ENCODE peak calls at places on chromosomes 6 and 20, in six cellular contexts. One of them, this sample, is unnamed.

GRCh38 chr6:30646450-30647038 is 389 bp upstream of the C6orf136 start:
- DNase-seq in upper lobe of right lung: no peak
- DNase-seq in adrenal gland: peak; percentile 18
- DNase-seq in A549: no peak
- DNase-seq in MM.1S: no peak
- DNase-seq in IMR-90: no peak
- DNase-seq in this sample: peak; percentile 88

GRCh38 chr6:34919651-34920050 is 30.6 kb downstream of the ANKS1A start:
- DNase-seq in upper lobe of right lung: no peak
- DNase-seq in IMR-90: peak; percentile 38
- DNase-seq in adrenal gland: no peak
- DNase-seq in A549: no peak
- DNase-seq in MM.1S: no peak
- DNase-seq in this sample: peak; percentile 58

GRCh38 chr6:111653961-111654360 is 48.3 kb upstream of the TRAF3IP2 start:
- DNase-seq in upper lobe of right lung: no peak
- DNase-seq in MM.1S: no peak
- DNase-seq in IMR-90: no peak
- DNase-seq in adrenal gland: no peak
- DNase-seq in A549: no peak
- DNase-seq in this sample: no peak

GRCh38 chr6:121932071-121933009 is 467.1 kb upstream of the HSF2 start:
- DNase-seq in A549: no peak
- DNase-seq in upper lobe of right lung: no peak
- DNase-seq in adrenal gland: peak; percentile 23
- DNase-seq in IMR-90: peak; percentile 95
- DNase-seq in MM.1S: no peak
- DNase-seq in this sample: peak; percentile 96

GRCh38 chr6:28606424-28607391 is 81.0 kb downstream of the GPX5 start:
- DNase-seq in IMR-90: peak; percentile 72
- DNase-seq in A549: peak; percentile 83
- DNase-seq in upper lobe of right lung: no peak
- DNase-seq in MM.1S: no peak
- DNase-seq in adrenal gland: no peak
- DNase-seq in this sample: peak; percentile 79

GRCh38 chr20:54475334-54476287 is at the start of gene DOK5:
- DNase-seq in A549: no peak
- DNase-seq in adrenal gland: no peak
- DNase-seq in IMR-90: peak; percentile 12
- DNase-seq in upper lobe of right lung: no peak
- DNase-seq in MM.1S: no peak
- DNase-seq in this sample: peak; percentile 18

GRCh38 chr6:21885532-21886089 is 292.1 kb downstream of the SOX4 start:
- DNase-seq in MM.1S: no peak
- DNase-seq in IMR-90: peak; percentile 85
- DNase-seq in upper lobe of right lung: no peak
- DNase-seq in A549: peak; percentile 15
- DNase-seq in adrenal gland: no peak
- DNase-seq in this sample: peak; percentile 88

GRCh38 chr6:122154912-122155516 is 244.4 kb upstream of the HSF2 start:
- DNase-seq in upper lobe of right lung: no peak
- DNase-seq in MM.1S: peak; percentile 9
- DNase-seq in IMR-90: no peak
- DNase-seq in adrenal gland: no peak
- DNase-seq in A549: no peak
- DNase-seq in this sample: peak; percentile 8

GRCh38 chr20:60297649-60298048 is 339.4 kb downstream of the CDH26 start:
- DNase-seq in A549: no peak
- DNase-seq in adrenal gland: no peak
- DNase-seq in upper lobe of right lung: no peak
- DNase-seq in MM.1S: no peak
- DNase-seq in IMR-90: no peak
- DNase-seq in this sample: no peak

GRCh38 chr6:3195695-3196497 is 31.6 kb downstream of the TUBB2B start:
- DNase-seq in A549: peak; percentile 31
- DNase-seq in MM.1S: no peak
- DNase-seq in adrenal gland: no peak
- DNase-seq in IMR-90: no peak
- DNase-seq in upper lobe of right lung: no peak
- DNase-seq in this sample: peak; percentile 44

GRCh38 chr20:59123011-59123676 is 40.5 kb upstream of the ZNF831 start:
- DNase-seq in IMR-90: no peak
- DNase-seq in A549: no peak
- DNase-seq in MM.1S: no peak
- DNase-seq in adrenal gland: no peak
- DNase-seq in upper lobe of right lung: no peak
- DNase-seq in this sample: no peak

GRCh38 chr6:156782691-156783320 is 5.6 kb downstream of the ARID1B start:
- DNase-seq in IMR-90: no peak
- DNase-seq in MM.1S: no peak
- DNase-seq in adrenal gland: no peak
- DNase-seq in A549: no peak
- DNase-seq in upper lobe of right lung: no peak
- DNase-seq in this sample: peak; percentile 30

GRCh38 chr6:84137989-84138575 is 89.4 kb downstream of the CEP162 start:
- DNase-seq in IMR-90: peak; percentile 15
- DNase-seq in adrenal gland: no peak
- DNase-seq in MM.1S: no peak
- DNase-seq in A549: no peak
- DNase-seq in upper lobe of right lung: no peak
- DNase-seq in this sample: no peak

GRCh38 chr20:47546184-47547033 is 44.7 kb downstream of the NCOA3 start:
- DNase-seq in MM.1S: no peak
- DNase-seq in IMR-90: peak; percentile 96
- DNase-seq in A549: no peak
- DNase-seq in adrenal gland: no peak
- DNase-seq in upper lobe of right lung: no peak
- DNase-seq in this sample: peak; percentile 76

GRCh38 chr20:38125157-38126056 is 39.7 kb downstream of the TGM2 start:
- DNase-seq in upper lobe of right lung: peak; percentile 77
- DNase-seq in A549: no peak
- DNase-seq in MM.1S: no peak
- DNase-seq in adrenal gland: peak; percentile 51
- DNase-seq in IMR-90: peak; percentile 58
- DNase-seq in this sample: peak; percentile 21

GRCh38 chr20:40497781-40498691 is 191.0 kb downstream of the MAFB start:
- DNase-seq in IMR-90: no peak
- DNase-seq in MM.1S: no peak
- DNase-seq in adrenal gland: peak; percentile 34
- DNase-seq in upper lobe of right lung: peak; percentile 84
- DNase-seq in A549: no peak
- DNase-seq in this sample: peak; percentile 84

GRCh38 chr20:58078741-58079522 is 149.5 kb downstream of the ANKRD60 start:
- DNase-seq in adrenal gland: no peak
- DNase-seq in MM.1S: no peak
- DNase-seq in IMR-90: no peak
- DNase-seq in upper lobe of right lung: no peak
- DNase-seq in A549: no peak
- DNase-seq in this sample: peak; percentile 55

GRCh38 chr6:109916759-109917158 is 61.4 kb upstream of the GPR6 start:
- DNase-seq in IMR-90: no peak
- DNase-seq in upper lobe of right lung: no peak
- DNase-seq in A549: no peak
- DNase-seq in MM.1S: no peak
- DNase-seq in adrenal gland: no peak
- DNase-seq in this sample: no peak

GRCh38 chr6:151054304-151054703 is 185.5 kb upstream of the AKAP12 start:
- DNase-seq in A549: no peak
- DNase-seq in IMR-90: peak; percentile 62
- DNase-seq in adrenal gland: peak; percentile 42
- DNase-seq in upper lobe of right lung: no peak
- DNase-seq in MM.1S: no peak
- DNase-seq in this sample: peak; percentile 36

GRCh38 chr20:61884571-61885389 is 180.9 kb downstream of the TAF4 start:
- DNase-seq in IMR-90: no peak
- DNase-seq in adrenal gland: no peak
- DNase-seq in A549: no peak
- DNase-seq in MM.1S: no peak
- DNase-seq in upper lobe of right lung: no peak
- DNase-seq in this sample: no peak

GRCh38 chr20:25247100-25247665 is 702 bp upstream of the PYGB start:
- DNase-seq in adrenal gland: peak; percentile 61
- DNase-seq in A549: peak; percentile 87
- DNase-seq in MM.1S: peak; percentile 27
- DNase-seq in upper lobe of right lung: peak; percentile 82
- DNase-seq in IMR-90: peak; percentile 60
- DNase-seq in this sample: peak; percentile 69

GRCh38 chr20:8935878-8936277 is 133.0 kb upstream of the PLCB4 start:
- DNase-seq in IMR-90: no peak
- DNase-seq in MM.1S: no peak
- DNase-seq in adrenal gland: no peak
- DNase-seq in upper lobe of right lung: no peak
- DNase-seq in A549: no peak
- DNase-seq in this sample: no peak

GRCh38 chr6:161374971-161375873 is 101.4 kb upstream of the AGPAT4 start:
- DNase-seq in adrenal gland: peak; percentile 68
- DNase-seq in IMR-90: no peak
- DNase-seq in upper lobe of right lung: peak; percentile 89
- DNase-seq in MM.1S: peak; percentile 73
- DNase-seq in A549: no peak
- DNase-seq in this sample: peak; percentile 28

GRCh38 chr6:107786709-107787588 is 37.2 kb downstream of the SCML4 start:
- DNase-seq in MM.1S: peak; percentile 85
- DNase-seq in A549: no peak
- DNase-seq in adrenal gland: no peak
- DNase-seq in upper lobe of right lung: no peak
- DNase-seq in IMR-90: no peak
- DNase-seq in this sample: no peak

GRCh38 chr6:2866183-2866846 is 24.7 kb upstream of the SERPINB1 start:
- DNase-seq in upper lobe of right lung: no peak
- DNase-seq in A549: no peak
- DNase-seq in MM.1S: no peak
- DNase-seq in IMR-90: no peak
- DNase-seq in adrenal gland: no peak
- DNase-seq in this sample: no peak

GRCh38 chr20:49983848-49984408 is 1.1 kb downstream of the SNAI1 start:
- DNase-seq in MM.1S: no peak
- DNase-seq in IMR-90: peak; percentile 49
- DNase-seq in upper lobe of right lung: no peak
- DNase-seq in A549: no peak
- DNase-seq in adrenal gland: no peak
- DNase-seq in this sample: no peak

GRCh38 chr20:49984426-49985153 is 1.8 kb downstream of the SNAI1 start:
- DNase-seq in IMR-90: no peak
- DNase-seq in A549: no peak
- DNase-seq in upper lobe of right lung: no peak
- DNase-seq in adrenal gland: no peak
- DNase-seq in MM.1S: no peak
- DNase-seq in this sample: no peak

GRCh38 chr20:49982346-49983122 is at the start of gene SNAI1:
- DNase-seq in MM.1S: peak; percentile 93
- DNase-seq in upper lobe of right lung: peak; percentile 92
- DNase-seq in adrenal gland: peak; percentile 80
- DNase-seq in A549: peak; percentile 97
- DNase-seq in IMR-90: peak; percentile 86
- DNase-seq in this sample: peak; percentile 76

GRCh38 chr20:49982072-49982345 is 771 bp upstream of the SNAI1 start:
- DNase-seq in A549: no peak
- DNase-seq in upper lobe of right lung: no peak
- DNase-seq in IMR-90: no peak
- DNase-seq in adrenal gland: no peak
- DNase-seq in MM.1S: no peak
- DNase-seq in this sample: no peak

DNA sequence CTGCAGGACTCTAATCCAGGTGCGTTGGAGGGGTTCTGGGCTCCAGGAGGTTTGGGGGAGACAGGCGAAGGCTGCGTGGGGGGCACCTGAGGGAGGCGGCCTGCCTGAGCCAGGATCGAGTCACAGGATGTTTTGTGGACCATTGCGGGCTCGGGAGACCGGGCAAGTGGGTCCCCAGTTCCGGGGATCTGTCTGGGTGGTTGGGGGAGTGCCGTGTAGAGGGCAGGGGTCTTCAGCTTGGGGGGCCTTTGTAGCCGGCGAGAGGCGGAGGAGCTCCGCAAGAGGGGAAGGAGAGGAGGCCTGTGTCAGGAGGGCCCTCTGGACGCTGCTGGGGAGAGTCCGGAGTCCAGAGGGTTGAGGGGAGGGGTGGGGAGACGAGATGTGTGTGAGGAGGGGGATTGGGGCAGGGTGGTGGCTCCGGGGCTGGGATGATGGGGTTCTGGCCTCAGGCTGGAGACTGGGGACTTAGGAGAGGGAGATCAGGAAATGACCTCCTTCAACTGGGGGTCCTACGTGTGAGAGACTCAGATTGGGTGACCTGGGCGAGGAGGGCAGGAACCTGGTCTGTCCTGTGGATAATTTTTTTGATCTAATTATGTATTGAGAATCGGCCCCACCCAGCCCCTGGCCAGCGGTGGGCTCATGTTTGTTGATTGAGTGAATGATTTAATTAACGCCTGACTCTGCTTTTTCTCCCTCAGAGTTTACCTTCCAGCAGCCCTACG is 505 bp downstream of the SNAI1 start:
- DNase-seq in adrenal gland: no peak
- DNase-seq in MM.1S: no peak
- DNase-seq in upper lobe of right lung: no peak
- DNase-seq in IMR-90: no peak
- DNase-seq in A549: no peak
- DNase-seq in this sample: no peak
- H3K4me3 ChIP-seq in adrenal gland: no peak overlapping the region
- H3K4me3 ChIP-seq in MM.1S: peak overlapping the region; percentile 41
- H3K4me3 ChIP-seq in upper lobe of right lung: peak overlapping the region; percentile 59
- H3K4me3 ChIP-seq in IMR-90: peak overlapping the region; percentile 92
- H3K4me3 ChIP-seq in A549: peak overlapping the region; percentile 69
- H3K4me3 ChIP-seq in this sample: peak overlapping the region; percentile 78

GRCh38 chr6:33414592-33415271 is 3.2 kb downstream of the CUTA start:
- DNase-seq in A549: no peak
- DNase-seq in adrenal gland: no peak
- DNase-seq in IMR-90: no peak
- DNase-seq in MM.1S: no peak
- DNase-seq in upper lobe of right lung: no peak
- DNase-seq in this sample: no peak
- TF ChIP-seq CTCF in A549: peak; percentile 21
- TF ChIP-seq CTCF in adrenal gland: no peak
- TF ChIP-seq CTCF in IMR-90: peak; percentile 51
- TF ChIP-seq CTCF in MM.1S: peak; percentile 33
- TF ChIP-seq CTCF in upper lobe of right lung: peak; percentile 13
- TF ChIP-seq CTCF in this sample: peak; percentile 47

DNA sequence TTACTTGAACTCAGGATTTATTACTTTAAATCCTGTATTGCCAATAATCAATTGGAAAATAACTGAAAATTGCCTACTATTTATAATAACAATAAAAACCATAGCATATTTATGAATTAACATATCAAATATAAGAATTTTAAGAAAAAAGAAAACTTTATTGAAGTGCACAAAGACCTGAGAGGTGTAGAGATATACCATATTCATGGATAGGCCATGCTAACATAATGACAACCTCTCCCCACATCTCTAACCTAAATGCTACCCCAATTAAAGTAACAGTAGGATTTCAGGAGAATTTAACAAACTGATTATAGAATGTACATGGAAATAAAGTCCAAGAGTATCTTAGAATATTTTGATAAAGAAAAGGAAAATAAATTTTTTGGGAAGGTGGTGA is 5.1 kb upstream of the HLA-DMB start:
- DNase-seq in MM.1S: no peak
- DNase-seq in adrenal gland: no peak
- DNase-seq in upper lobe of right lung: no peak
- DNase-seq in IMR-90: no peak
- DNase-seq in A549: no peak
- DNase-seq in this sample: no peak
- H3K4me3 ChIP-seq in MM.1S: no peak overlapping the region
- H3K4me3 ChIP-seq in adrenal gland: no peak overlapping the region
- H3K4me3 ChIP-seq in upper lobe of right lung: no peak overlapping the region
- H3K4me3 ChIP-seq in IMR-90: no peak overlapping the region
- H3K4me3 ChIP-seq in A549: no peak overlapping the region
- H3K4me3 ChIP-seq in this sample: no peak overlapping the region

GRCh38 chr6:170292778-170293164 is 1.9 kb upstream of the DLL1 start:
- DNase-seq in A549: peak; percentile 38
- DNase-seq in IMR-90: no peak
- DNase-seq in upper lobe of right lung: no peak
- DNase-seq in MM.1S: no peak
- DNase-seq in adrenal gland: no peak
- DNase-seq in this sample: no peak
- TF ChIP-seq CTCF in A549: peak; percentile 29
- TF ChIP-seq CTCF in IMR-90: no peak
- TF ChIP-seq CTCF in upper lobe of right lung: peak; percentile 17
- TF ChIP-seq CTCF in MM.1S: no peak
- TF ChIP-seq CTCF in adrenal gland: no peak
- TF ChIP-seq CTCF in this sample: no peak

This sample was measured in fibroblast of mammary gland.